ENCODE peak calls at places on chromosomes 6 and 20, in four cellular contexts. N, M, R and K are unnamed samples.

GRCh38 chr20:47102629-47103028 is 208.0 kb downstream of the EYA2 start:
- DNase-seq in N (no peak), M (no peak), R (peak), K (no peak)

GRCh38 chr6:134590449-134590848 is 272.5 kb upstream of the SGK1 start:
- DNase-seq in N (no peak), M (peak), R (peak), K (no peak)

GRCh38 chr20:59120491-59120890 is 43.1 kb upstream of the ZNF831 start:
- DNase-seq in N (no peak), M (no peak), R (no peak), K (no peak)

GRCh38 chr20:42018979-42019378 is 400.8 kb upstream of the CHD6 start:
- DNase-seq in N (no peak), M (no peak), R (no peak), K (no peak)

GRCh38 chr6:44675449-44675848 is 287.9 kb downstream of the CDC5L start:
- DNase-seq in N (no peak), M (no peak), R (no peak), K (no peak)

GRCh38 chr6:134658596-134658995 is 291.3 kb downstream of the ALDH8A1 start:
- DNase-seq in N (no peak), M (no peak), R (no peak), K (no peak)

GRCh38 chr6:31948753-31949413 is 3.0 kb downstream of the CFB start:
- DNase-seq in N (no peak), M (no peak), R (peak), K (no peak)

GRCh38 chr6:88422831-88423230 is 256.7 kb upstream of the CNR1 start:
- DNase-seq in N (no peak), M (no peak), R (no peak), K (no peak)

GRCh38 chr6:24583463-24584389 is 62.3 kb downstream of the KIAA0319 start:
- DNase-seq in N (peak), M (peak), R (peak), K (peak)

GRCh38 chr20:44134897-44135810 is 51.8 kb downstream of the JPH2 start:
- DNase-seq in N (no peak), M (no peak), R (no peak), K (no peak)

GRCh38 chr20:63942250-63943006 is 13.8 kb downstream of the UCKL1 start:
- DNase-seq in N (no peak), M (no peak), R (no peak), K (no peak)

GRCh38 chr6:168026925-168027324 is 29.5 kb downstream of the KIF25 start:
- DNase-seq in N (no peak), M (no peak), R (no peak), K (no peak)

GRCh38 chr20:967796-968742 is 34.0 kb downstream of the RSPO4 start:
- DNase-seq in N (no peak), M (no peak), R (peak), K (no peak)

GRCh38 chr6:658244-658643 is 1.3 kb upstream of the HUS1B start:
- DNase-seq in N (no peak), M (peak), R (peak), K (no peak)

GRCh38 chr6:3001146-3001772 is 1.6 kb downstream of the NQO2 start:
- DNase-seq in N (no peak), M (no peak), R (no peak), K (no peak)

GRCh38 chr20:39019805-39020325 is 57.7 kb downstream of the DHX35 start:
- DNase-seq in N (no peak), M (no peak), R (peak), K (no peak)

GRCh38 chr6:70412797-70413113 is 553 bp upstream of the FAM135A start:
- DNase-seq in N (no peak), M (no peak), R (no peak), K (no peak)

GRCh38 chr20:48131581-48131980 is 346.3 kb upstream of the SULF2 start:
- DNase-seq in N (no peak), M (no peak), R (peak), K (peak)

GRCh38 chr6:144346719-144347446 is 61.7 kb downstream of the UTRN start:
- DNase-seq in N (no peak), M (no peak), R (peak), K (peak)

GRCh38 chr6:20582586-20583446 is 48.6 kb downstream of the CDKAL1 start:
- DNase-seq in N (no peak), M (no peak), R (no peak), K (no peak)

GRCh38 chr20:1721687-1722512 is 64.3 kb upstream of the SIRPG start:
- DNase-seq in N (peak), M (no peak), R (no peak), K (no peak)

GRCh38 chr20:1331101-1331500 is 2.2 kb upstream of the SDCBP2 start:
- DNase-seq in N (no peak), M (no peak), R (no peak), K (no peak)

GRCh38 chr20:63116412-63117106 is 99.4 kb downstream of the YTHDF1 start:
- DNase-seq in N (no peak), M (no peak), R (peak), K (no peak)

GRCh38 chr20:461254-462198 is 807 bp downstream of the TBC1D20 start:
- DNase-seq in N (peak), M (no peak), R (peak), K (no peak)

GRCh38 chr6:5333653-5334052 is 72.3 kb downstream of the FARS2 start:
- DNase-seq in N (no peak), M (peak), R (peak), K (no peak)

GRCh38 chr20:44959082-44959895 is 908 bp downstream of the TOMM34 start:
- DNase-seq in N (no peak), M (no peak), R (peak), K (no peak)

GRCh38 chr20:39042279-39043150 is 80.4 kb downstream of the DHX35 start:
- DNase-seq in N (no peak), M (no peak), R (peak), K (no peak)

GRCh38 chr6:36577298-36577697 is 16.9 kb upstream of the SRSF3 start:
- DNase-seq in N (peak), M (peak), R (peak), K (peak)